ENCODE peak calls at places on chromosomes 11 and 22, in four cellular contexts. D is esophagus squamous epithelium, O is WTC11, F is GM06990. W is an unnamed sample.
A peak's percentile ranks its signal among the peaks of the same experiment; 100 is the strongest.

GRCh38 chr11:34263462-34264186 is 94.2 kb downstream of the ABTB2 start:
- DNase-seq in D (no peak), O (no peak), F (no peak), W (no peak)

GRCh38 chr11:120749389-120749788 is 237.8 kb downstream of the GRIK4 start:
- DNase-seq in D (no peak), O (no peak), F (no peak), W (no peak)

GRCh38 chr11:115396533-115396932 is 107.7 kb downstream of the CADM1 start:
- DNase-seq in D (no peak), O (no peak), F (no peak), W (no peak)

GRCh38 chr11:78635814-78636506 is 61.3 kb upstream of the NARS2 start:
- DNase-seq in D (no peak), O (no peak), F (no peak), W (no peak)

GRCh38 chr11:104999716-105000115 is 23.3 kb downstream of the CASP5 start:
- DNase-seq in D (no peak), O (no peak), F (no peak), W (no peak)

GRCh38 chr22:40491990-40492631 is 121.7 kb downstream of the SGSM3 start:
- DNase-seq in D (no peak), O (no peak), F (peak; percentile 72), W (no peak)

GRCh38 chr22:44574057-44574456 is 76.0 kb upstream of the RTL6 start:
- DNase-seq in D (no peak), O (no peak), F (no peak), W (peak; percentile 28)

GRCh38 chr11:123086315-123086714 is 24.4 kb upstream of the HSPA8 start:
- DNase-seq in D (no peak), O (no peak), F (no peak), W (no peak)

GRCh38 chr22:45470871-45471270 is 31.8 kb upstream of the FBLN1 start:
- DNase-seq in D (no peak), O (no peak), F (no peak), W (peak; percentile 12)

GRCh38 chr22:49922926-49923325 is 4.5 kb downstream of the CRELD2 start:
- DNase-seq in D (no peak), O (no peak), F (no peak), W (no peak)

GRCh38 chr11:113373981-113374560 is 13.5 kb upstream of the ANKK1 start:
- DNase-seq in D (no peak), O (no peak), F (no peak), W (no peak)

GRCh38 chr11:16737860-16738197 is 618 bp upstream of the C11orf58 start:
- DNase-seq in D (no peak), O (no peak), F (no peak), W (no peak)

GRCh38 chr11:109704432-109704831 is 282.4 kb downstream of the C11orf87 start:
- DNase-seq in D (no peak), O (no peak), F (no peak), W (no peak)

GRCh38 chr22:33493476-33494205 is 426.6 kb downstream of the LARGE1 start:
- DNase-seq in D (no peak), O (no peak), F (no peak), W (no peak)

GRCh38 chr11:18804621-18805020 is 13.0 kb upstream of the PTPN5 start:
- DNase-seq in D (no peak), O (no peak), F (no peak), W (no peak)

GRCh38 chr11:18798941-18799469 is 7.4 kb upstream of the PTPN5 start:
- DNase-seq in D (no peak), O (no peak), F (no peak), W (no peak)

GRCh38 chr11:18802381-18803257 is 11.0 kb upstream of the PTPN5 start:
- DNase-seq in D (no peak), O (peak; percentile 45), F (no peak), W (no peak)
- TF ChIP-seq CTCF in D (no peak), O (peak; percentile 18), F (peak; percentile 67), W (no peak)

DNA sequence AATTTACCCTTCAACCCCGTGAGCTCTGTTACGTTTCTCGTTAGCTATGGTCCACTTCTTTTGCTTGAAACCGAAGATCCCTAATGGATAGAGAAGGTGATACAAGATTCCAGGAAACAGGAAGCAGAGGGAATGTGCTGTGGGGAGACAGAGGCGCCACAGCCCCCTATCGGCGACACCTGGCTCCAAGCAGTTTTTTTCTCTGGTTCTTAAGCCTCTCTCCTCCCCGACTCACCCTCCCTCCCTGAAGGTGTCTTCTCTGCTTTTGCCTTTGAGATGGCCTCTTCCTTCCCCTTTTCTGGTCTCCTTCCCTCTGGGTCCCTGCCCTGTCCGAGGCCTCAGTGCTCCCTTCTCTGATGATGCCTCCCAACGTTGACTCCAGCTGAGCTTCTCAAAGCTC is 14.2 kb upstream of the APOBEC3A start:
- DNase-seq in D (no peak), O (no peak), F (no peak), W (no peak)
- TF ChIP-seq CTCF in D (no peak), O (no peak), F (peak; percentile 32), W (no peak)

DNA sequence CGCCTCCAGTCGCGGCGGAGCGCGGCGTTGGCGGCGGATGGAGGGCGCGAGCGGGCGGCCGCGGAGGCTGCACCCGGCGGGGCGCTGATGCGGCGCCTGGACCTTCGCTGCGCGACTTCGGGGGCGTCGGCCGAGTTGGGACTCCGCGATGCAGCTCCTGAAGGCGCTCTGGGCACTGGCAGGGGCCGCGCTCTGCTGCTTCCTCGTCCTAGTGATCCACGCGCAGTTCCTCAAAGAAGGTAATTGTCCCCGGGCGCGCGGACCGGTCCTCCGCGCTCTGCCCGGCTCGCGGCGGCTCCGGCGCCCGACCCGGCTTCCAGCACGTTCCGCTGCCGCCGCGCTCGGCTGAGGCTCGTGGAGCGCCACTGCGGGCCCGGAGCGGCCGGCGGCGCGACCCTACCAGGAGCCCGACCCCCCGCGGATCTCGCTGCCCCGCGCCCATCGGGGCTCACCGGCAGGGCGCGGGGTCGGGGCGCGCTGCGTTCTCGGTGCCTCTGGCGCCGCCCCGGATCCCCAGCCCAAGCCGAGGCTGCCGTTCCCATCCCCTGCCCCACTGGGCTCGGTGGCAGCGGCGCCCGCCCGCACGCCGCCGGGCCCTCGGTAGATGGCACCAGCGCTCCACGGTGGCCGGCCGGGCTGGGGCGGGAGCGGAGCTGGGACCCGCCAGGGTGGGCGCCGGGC is 1251.2 kb downstream of the BRD1 start:
- DNase-seq in D (no peak), O (peak; percentile 67), F (no peak), W (no peak)
- TF ChIP-seq CTCF in D (no peak), O (no peak), F (no peak), W (no peak)

GRCh38 chr11:69541001-69541285 is 59.5 kb downstream of the LINC01488 start:
- DNase-seq in D (no peak), O (no peak), F (no peak), W (no peak)

GRCh38 chr11:69541501-69542313 is 60.2 kb downstream of the LINC01488 start:
- DNase-seq in D (no peak), O (no peak), F (no peak), W (no peak)

GRCh38 chr11:69538840-69539239 is 57.4 kb downstream of the LINC01488 start:
- DNase-seq in D (no peak), O (no peak), F (no peak), W (no peak)

GRCh38 chr11:69539416-69540117 is 58.1 kb downstream of the LINC01488 start:
- DNase-seq in D (no peak), O (no peak), F (no peak), W (no peak)

GRCh38 chr11:69540118-69541000 is 58.9 kb downstream of the LINC01488 start:
- DNase-seq in D (no peak), O (no peak), F (no peak), W (no peak)
- TF ChIP-seq CTCF in D (no peak), O (no peak), F (no peak), W (no peak)

GRCh38 chr22:25282671-25283561 is 63.5 kb downstream of the CRYBB2 start:
- DNase-seq in D (no peak), O (peak; percentile 30), F (peak; percentile 63), W (no peak)
- TF ChIP-seq CTCF in D (no peak), O (no peak), F (no peak), W (no peak)

GRCh38 chr11:10451399-10452116 is 3.5 kb upstream of the AMPD3 start:
- DNase-seq in D (no peak), O (no peak), F (no peak), W (no peak)
- TF ChIP-seq CTCF in D (no peak), O (no peak), F (no peak), W (no peak)

DNA sequence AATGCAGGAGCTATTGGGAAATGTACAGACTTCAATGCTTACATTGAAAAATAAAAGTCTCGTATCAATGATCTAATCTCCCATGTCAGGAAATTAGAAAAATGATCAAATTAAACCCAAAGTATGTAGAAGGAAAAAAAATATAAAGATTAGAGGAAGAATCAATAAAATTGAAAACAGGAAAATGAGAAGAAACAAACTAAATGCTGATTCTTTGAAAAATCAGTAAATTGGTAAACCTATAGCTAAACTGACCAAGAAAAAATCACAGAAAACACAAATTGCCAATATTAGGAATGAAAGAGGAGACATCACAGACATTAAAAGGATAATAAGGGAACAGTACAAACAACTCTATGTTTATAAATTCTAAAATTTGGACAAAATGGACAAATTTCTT is 11.8 kb downstream of the OR2AT4 start:
- DNase-seq in D (no peak), O (no peak), F (no peak), W (no peak)
- TF ChIP-seq CTCF in D (no peak), O (no peak), F (no peak), W (no peak)

DNA sequence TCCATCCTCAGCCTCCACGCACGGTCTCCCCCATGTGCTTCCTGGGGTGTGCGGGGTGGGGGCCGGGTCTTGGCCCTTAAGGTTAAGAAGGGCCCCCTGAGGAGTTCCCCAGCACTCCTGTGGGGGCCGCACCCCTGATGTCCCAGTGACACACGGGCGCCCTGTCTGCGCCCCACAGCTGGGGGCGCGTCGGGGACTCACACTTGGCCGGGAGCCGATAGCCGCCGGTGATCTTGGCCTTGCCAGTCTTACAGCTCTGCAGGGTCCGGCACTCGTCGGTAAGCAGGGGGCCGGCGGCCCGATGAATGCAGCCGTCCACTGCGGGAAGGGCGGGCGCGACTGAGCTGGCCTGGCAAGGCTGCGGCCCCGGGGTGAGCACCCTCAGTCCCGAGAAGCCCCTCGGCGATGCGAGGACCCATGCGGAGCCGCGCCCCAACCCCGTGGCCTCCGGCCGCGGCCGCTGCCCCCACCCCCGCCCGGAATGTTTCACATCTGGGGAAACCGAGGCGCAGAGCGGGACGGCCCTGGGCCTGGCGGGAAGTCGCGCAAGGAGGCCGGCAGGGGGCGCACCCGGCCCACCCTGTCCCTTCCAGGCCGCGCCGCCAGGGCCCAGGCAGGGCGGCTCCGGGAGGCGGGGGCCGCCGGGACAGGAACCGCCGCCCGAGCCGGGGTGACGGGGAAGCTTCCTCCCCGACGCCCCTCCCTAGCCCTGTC is 13.9 kb downstream of the OTUB1 start:
- DNase-seq in D (no peak), O (peak; percentile 76), F (peak; percentile 74), W (no peak)
- TF ChIP-seq CTCF in D (peak; percentile 80), O (peak; percentile 64), F (peak; percentile 44), W (peak; percentile 89)

DNA sequence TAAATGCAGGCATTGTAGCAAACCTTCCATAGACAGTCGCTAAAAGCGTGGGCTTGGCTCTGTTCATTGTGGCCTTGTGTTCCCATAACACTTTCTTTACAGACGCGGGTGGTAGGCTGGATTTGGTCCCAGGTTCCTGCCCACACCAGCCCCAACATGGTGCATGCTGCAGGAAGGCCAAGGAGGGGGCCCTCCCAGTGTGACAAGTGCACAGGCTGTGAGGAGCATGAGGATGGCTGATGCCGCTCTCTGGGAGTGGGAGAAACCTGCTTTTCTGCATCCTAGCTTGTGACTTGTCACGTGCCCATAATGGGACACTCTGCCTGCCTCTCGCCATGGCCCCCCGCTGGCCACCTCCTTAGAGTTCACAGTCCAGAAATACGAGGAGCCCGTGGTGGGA is 161.8 kb upstream of the B3GAT1 start:
- DNase-seq in D (no peak), O (no peak), F (no peak), W (no peak)
- TF ChIP-seq CTCF in D (no peak), O (no peak), F (no peak), W (no peak)

W was measured in omental fat pad.